ENCODE peak calls at places on chromosomes 13 and 19, in seven cellular contexts. O, N, M, U, L, Q and R are unnamed samples.

GRCh38 chr13:74226791-74227475 is 92.7 kb upstream of the KLF12 start:
- DNase-seq in O (no peak), N (no peak), M (peak), U (no peak), L (peak), Q (no peak), R (no peak)

GRCh38 chr13:40624338-40624737 is 42.1 kb downstream of the FOXO1 start:
- DNase-seq in O (no peak), N (peak), M (peak), U (no peak), L (peak), Q (no peak), R (peak)

GRCh38 chr19:42134671-42135070 is 2.4 kb upstream of the POU2F2 start:
- DNase-seq in O (no peak), N (no peak), M (no peak), U (no peak), L (no peak), Q (no peak), R (no peak)

GRCh38 chr19:2039082-2039958 is 11.7 kb downstream of the MKNK2 start:
- DNase-seq in O (no peak), N (no peak), M (no peak), U (peak), L (no peak), Q (no peak), R (no peak)

GRCh38 chr13:98207411-98207810 is 30.3 kb upstream of the RNF113B start:
- DNase-seq in O (no peak), N (no peak), M (no peak), U (no peak), L (no peak), Q (no peak), R (peak)

GRCh38 chr13:87498681-87499080 is 172.5 kb upstream of the SLITRK5 start:
- DNase-seq in O (no peak), N (no peak), M (no peak), U (no peak), L (no peak), Q (peak), R (peak)

GRCh38 chr19:38266070-38266469 is 1.7 kb downstream of the SPINT2 start:
- DNase-seq in O (no peak), N (no peak), M (no peak), U (no peak), L (no peak), Q (no peak), R (peak)

GRCh38 chr13:113423225-113424170 is 29.8 kb downstream of the ADPRHL1 start:
- DNase-seq in O (no peak), N (no peak), M (no peak), U (no peak), L (no peak), Q (no peak), R (no peak)

DNA sequence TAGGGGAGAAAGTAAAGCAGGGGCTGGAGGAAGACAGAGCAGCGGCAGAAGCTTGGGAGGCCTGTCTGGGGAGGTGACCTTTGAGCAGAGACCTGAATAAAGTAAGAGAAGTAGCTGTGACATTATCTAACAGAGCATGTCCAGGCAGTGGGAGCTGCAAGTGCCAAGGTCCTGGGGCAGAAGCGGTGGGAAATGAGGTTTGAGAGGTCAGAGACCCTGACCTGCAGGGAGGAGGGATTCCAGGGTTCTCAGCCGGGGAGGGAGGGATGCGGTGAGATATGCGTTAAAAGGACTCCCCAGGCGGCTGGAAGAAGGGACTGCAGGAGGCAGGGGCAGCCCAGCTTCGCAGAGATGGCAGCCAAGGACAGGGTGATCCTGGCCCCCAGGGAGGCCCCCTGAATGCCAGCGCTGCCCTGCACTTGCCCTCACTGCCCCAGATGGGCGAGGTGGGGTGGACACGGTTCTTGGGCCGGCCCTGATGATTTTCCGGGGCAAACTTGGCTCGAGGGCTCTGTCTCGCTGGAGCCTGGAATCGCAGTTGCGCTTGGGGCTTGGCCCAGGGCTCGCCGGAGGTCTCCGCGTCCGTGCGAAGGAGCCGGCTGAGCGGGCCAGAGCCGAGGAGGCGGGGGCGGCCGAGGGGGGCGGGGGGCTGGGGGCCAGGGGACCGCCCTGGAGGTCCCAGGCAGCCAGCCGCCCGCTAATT is 3.2 kb downstream of the CRLF1 start:
- DNase-seq in O (no peak), N (no peak), M (peak), U (no peak), L (no peak), Q (peak), R (no peak)
- H3K4me3 ChIP-seq in O (peak), N (no peak), M (no peak), U (no peak), L (no peak), Q (peak), R (no peak)

GRCh38 chr19:4914736-4915501 is 5.6 kb downstream of the UHRF1 start:
- DNase-seq in O (no peak), N (peak), M (peak), U (peak), L (peak), Q (no peak), R (peak)
- H3K4me3 ChIP-seq in O (peak), N (peak), M (no peak), U (no peak), L (no peak), Q (no peak), R (no peak)

GRCh38 chr19:45469835-45470146 is 2.0 kb downstream of the FOSB start:
- DNase-seq in O (no peak), N (no peak), M (no peak), U (no peak), L (no peak), Q (no peak), R (no peak)

GRCh38 chr19:45471116-45471865 is 3.5 kb downstream of the FOSB start:
- DNase-seq in O (no peak), N (no peak), M (peak), U (no peak), L (no peak), Q (no peak), R (no peak)

GRCh38 chr19:45471866-45472556 is 4.2 kb downstream of the FOSB start:
- DNase-seq in O (no peak), N (no peak), M (peak), U (no peak), L (no peak), Q (no peak), R (no peak)

GRCh38 chr19:45469132-45469834 is 1.5 kb downstream of the FOSB start:
- DNase-seq in O (peak), N (peak), M (peak), U (peak), L (peak), Q (peak), R (peak)

DNA sequence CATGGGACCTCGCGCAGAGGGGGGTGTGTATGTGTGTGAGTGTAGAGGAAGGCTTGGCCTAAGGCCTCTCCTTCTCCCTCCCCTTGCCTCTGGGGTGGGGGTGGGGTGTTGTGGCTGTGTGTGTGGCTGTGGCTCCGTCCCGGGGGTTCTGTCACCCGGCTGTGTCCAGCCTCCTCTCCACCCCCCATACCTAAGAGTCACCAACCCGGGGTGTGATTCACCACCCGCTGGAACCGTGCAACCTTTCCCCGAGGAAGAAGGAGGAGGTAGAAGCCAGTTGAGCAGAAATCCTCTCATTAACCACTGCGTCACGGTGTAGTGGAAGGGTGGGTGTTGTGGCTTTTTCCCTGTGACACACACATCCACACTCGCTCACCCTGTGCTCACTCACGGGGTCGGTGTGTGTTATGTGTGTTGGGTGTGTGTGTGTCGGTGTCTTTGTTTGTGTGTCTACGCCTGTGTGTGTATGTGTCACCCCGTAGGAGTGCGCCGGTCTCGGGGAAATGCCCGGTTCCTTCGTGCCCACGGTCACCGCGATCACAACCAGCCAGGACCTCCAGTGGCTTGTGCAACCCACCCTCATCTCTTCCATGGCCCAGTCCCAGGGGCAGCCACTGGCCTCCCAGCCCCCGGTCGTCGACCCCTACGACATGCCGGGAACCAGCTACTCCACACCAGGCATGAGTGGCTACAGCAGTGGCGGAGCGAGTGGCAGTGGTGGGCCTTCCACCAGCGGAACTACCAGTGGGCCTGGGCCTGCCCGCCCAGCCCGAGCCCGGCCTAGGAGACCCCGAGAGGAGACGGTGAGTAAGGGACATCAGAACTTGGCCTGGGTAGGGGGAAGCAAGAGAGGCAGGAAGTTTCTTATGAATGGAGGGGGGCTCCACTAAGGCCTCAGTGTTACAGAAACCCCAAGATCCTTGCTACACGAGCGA is 2.6 kb downstream of the FOSB start:
- DNase-seq in O (peak), N (peak), M (peak), U (peak), L (peak), Q (no peak), R (peak)
- H3K4me3 ChIP-seq in O (peak), N (peak), M (peak), U (peak), L (peak), Q (peak), R (peak)

DNA sequence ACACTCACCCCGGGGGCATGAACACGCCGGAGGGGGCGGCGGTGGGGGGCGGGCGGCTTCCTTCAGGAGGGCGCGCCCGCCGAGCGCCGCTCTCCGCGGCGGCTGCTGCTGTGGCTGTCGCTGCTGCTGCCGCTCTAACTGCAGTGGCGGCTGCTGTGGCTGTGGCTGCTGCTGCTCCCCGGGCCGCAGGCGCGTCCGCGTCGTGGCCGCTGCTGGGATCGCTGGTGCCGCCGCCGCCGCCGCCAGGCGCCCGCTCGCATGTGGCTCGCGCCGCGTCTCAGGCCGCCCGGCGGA is at the start of gene BBC3:
- DNase-seq in O (no peak), N (no peak), M (no peak), U (no peak), L (no peak), Q (no peak), R (no peak)
- H3K4me3 ChIP-seq in O (peak), N (peak), M (peak), U (peak), L (peak), Q (peak), R (peak)

DNA sequence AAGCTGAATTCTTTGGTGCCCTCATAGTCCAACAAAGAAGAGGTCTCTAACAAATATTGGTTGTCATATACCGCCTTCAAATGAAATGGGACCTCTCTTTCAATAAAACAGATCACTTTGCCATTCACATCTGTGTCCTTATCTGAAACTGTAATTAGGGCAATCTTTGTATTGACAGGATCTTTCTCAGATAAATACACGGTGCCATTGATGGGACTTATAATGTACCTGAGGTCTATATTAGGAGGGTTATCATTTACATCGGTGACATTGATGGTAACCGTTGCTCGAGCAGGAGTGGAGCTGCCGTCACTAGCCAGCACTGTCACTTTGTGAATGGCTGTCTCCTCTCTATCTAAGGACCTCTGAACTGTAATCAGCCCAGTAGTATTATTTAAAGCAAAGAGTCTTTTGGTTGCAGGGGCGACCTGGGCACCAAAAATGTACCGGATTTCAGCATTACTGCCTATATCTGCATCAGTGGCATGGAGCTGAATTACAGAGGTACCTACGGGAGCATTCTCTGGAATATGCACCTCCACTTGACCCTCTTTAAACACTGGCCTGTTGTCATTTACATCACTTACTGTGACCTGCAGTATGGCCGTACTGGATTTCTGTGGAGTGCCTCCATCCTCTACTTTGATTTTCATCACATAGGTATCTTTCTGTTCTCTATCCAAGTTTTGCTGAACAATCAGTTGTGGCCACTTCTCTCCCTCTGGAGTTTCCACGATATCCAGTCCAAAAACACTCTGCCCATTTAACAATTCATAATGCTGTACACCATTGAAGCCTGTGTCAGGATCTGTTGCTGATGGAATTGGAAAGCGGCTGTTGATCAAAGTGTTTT is 2.8 kb downstream of the PCDH9 start:
- DNase-seq in O (no peak), N (no peak), M (no peak), U (no peak), L (no peak), Q (no peak), R (no peak)
- H3K4me3 ChIP-seq in O (peak), N (no peak), M (no peak), U (no peak), L (no peak), Q (no peak), R (no peak)

DNA sequence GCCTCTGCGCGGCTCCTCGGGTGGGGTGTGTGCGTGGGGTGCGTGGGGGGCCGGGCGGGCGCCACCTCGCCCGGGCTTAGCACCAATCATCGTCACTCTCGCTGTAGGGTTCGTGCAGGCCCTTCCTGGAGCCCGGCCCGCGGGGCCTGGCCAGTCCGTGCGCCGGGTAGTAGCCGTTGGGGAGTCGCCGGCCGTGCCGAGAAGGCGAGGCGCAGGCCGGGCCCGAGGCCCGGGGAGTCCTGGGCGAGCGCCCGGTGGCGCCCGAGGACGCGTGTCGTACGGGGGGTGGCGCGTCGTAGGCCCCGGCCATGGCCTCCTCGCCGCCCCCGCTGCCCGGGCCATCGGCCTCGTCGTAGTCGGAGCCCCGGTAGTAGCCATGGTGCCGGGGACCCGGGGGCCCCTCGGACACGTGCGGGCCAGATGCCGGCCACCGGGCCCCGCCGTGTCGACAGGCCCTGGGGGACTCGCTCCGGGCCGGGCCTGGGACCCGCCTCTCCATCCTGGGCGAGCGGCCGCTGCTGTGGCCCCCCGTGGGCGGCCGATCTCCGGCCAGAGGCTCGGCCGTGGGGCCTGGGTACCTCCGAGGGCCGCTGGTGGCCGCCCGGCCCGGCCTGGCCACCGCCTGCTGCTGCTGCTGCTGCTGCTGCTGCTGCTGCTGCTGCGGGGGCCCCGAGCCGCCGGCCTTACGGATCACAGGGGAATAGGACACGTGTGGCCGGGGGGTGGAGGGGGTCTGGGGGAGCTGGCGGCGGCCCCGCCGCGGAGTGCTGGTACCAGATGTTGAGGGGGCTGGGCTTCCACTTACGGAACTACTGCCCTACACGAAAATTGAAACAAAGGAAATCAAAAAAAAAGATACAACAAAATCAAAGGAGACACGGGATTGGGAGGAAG is 57.3 kb downstream of the IER2 start:
- DNase-seq in O (peak), N (no peak), M (peak), U (peak), L (peak), Q (peak), R (no peak)
- H3K4me3 ChIP-seq in O (peak), N (peak), M (no peak), U (no peak), L (peak), Q (no peak), R (no peak)

GRCh38 chr19:7820588-7820987 is 9.4 kb upstream of the EVI5L start:
- DNase-seq in O (no peak), N (no peak), M (no peak), U (no peak), L (no peak), Q (no peak), R (no peak)

GRCh38 chr19:7819337-7819736 is 10.7 kb upstream of the EVI5L start:
- DNase-seq in O (no peak), N (no peak), M (no peak), U (no peak), L (no peak), Q (no peak), R (no peak)

GRCh38 chr19:7823902-7824301 is 6.1 kb upstream of the EVI5L start:
- DNase-seq in O (no peak), N (no peak), M (no peak), U (no peak), L (peak), Q (no peak), R (no peak)

GRCh38 chr19:7818806-7819205 is 11.2 kb upstream of the EVI5L start:
- DNase-seq in O (no peak), N (no peak), M (no peak), U (no peak), L (no peak), Q (no peak), R (no peak)

GRCh38 chr19:7822910-7823515 is 7.0 kb upstream of the EVI5L start:
- DNase-seq in O (no peak), N (no peak), M (no peak), U (no peak), L (no peak), Q (no peak), R (no peak)
- H3K4me3 ChIP-seq in O (no peak), N (no peak), M (no peak), U (no peak), L (no peak), Q (no peak), R (no peak)

GRCh38 chr19:34480491-34480890 is 1.1 kb upstream of the WTIP start:
- DNase-seq in O (no peak), N (no peak), M (no peak), U (peak), L (no peak), Q (no peak), R (no peak)
- H3K4me3 ChIP-seq in O (peak), N (no peak), M (peak), U (no peak), L (no peak), Q (peak), R (no peak)